ENCODE peak calls at places on chromosomes 5 and 9, in six cellular contexts. F, M, Y, G, K and Z are unnamed samples.

GRCh38 chr9:94139672-94140417 is 55.6 kb downstream of the PTPDC1 start:
- DNase-seq in F (no peak), M (peak), Y (peak), G (no peak), K (no peak), Z (peak)

GRCh38 chr9:73202992-73203391 is 51.3 kb downstream of the ANXA1 start:
- DNase-seq in F (no peak), M (peak), Y (no peak), G (no peak), K (no peak), Z (no peak)

GRCh38 chr9:110820378-110820777 is 151.8 kb downstream of the MUSK start:
- DNase-seq in F (no peak), M (no peak), Y (no peak), G (no peak), K (no peak), Z (no peak)

GRCh38 chr9:133657120-133657661 is 21.0 kb downstream of the DBH start:
- DNase-seq in F (no peak), M (peak), Y (peak), G (no peak), K (no peak), Z (no peak)

GRCh38 chr5:77218263-77218662 is 7.8 kb downstream of the PDE8B start:
- DNase-seq in F (no peak), M (no peak), Y (no peak), G (peak), K (no peak), Z (no peak)

GRCh38 chr5:172850454-172850797 is 16.4 kb downstream of the ERGIC1 start:
- DNase-seq in F (no peak), M (no peak), Y (no peak), G (no peak), K (no peak), Z (no peak)

GRCh38 chr5:125412561-125413535 is 666.4 kb upstream of the ZNF608 start:
- DNase-seq in F (peak), M (peak), Y (peak), G (peak), K (no peak), Z (no peak)

GRCh38 chr9:133887540-133888047 is 104.5 kb downstream of the VAV2 start:
- DNase-seq in F (no peak), M (no peak), Y (no peak), G (no peak), K (no peak), Z (no peak)

GRCh38 chr5:170132642-170133448 is 27.1 kb downstream of the FOXI1 start:
- DNase-seq in F (no peak), M (peak), Y (peak), G (no peak), K (no peak), Z (no peak)

GRCh38 chr5:56055859-56056258 is 61.1 kb upstream of the IL6ST start:
- DNase-seq in F (no peak), M (no peak), Y (no peak), G (no peak), K (no peak), Z (no peak)

GRCh38 chr5:74401566-74402320 is 238.8 kb downstream of the ENC1 start:
- DNase-seq in F (no peak), M (peak), Y (peak), G (no peak), K (no peak), Z (no peak)

GRCh38 chr9:134918646-134919045 is 934 bp upstream of the FCN1 start:
- DNase-seq in F (no peak), M (no peak), Y (no peak), G (no peak), K (no peak), Z (no peak)

GRCh38 chr5:77086611-77087483 is at the start of gene ZBED3:
- DNase-seq in F (no peak), M (peak), Y (peak), G (peak), K (peak), Z (no peak)

GRCh38 chr5:111774525-111774924 is 17.5 kb upstream of the NREP start:
- DNase-seq in F (no peak), M (peak), Y (peak), G (peak), K (peak), Z (no peak)

GRCh38 chr9:107039546-107039945 is 176.6 kb downstream of the ZNF462 start:
- DNase-seq in F (no peak), M (peak), Y (peak), G (no peak), K (no peak), Z (peak)

GRCh38 chr5:144698454-144698853 is 527.8 kb downstream of the KCTD16 start:
- DNase-seq in F (no peak), M (peak), Y (peak), G (no peak), K (no peak), Z (no peak)

GRCh38 chr5:178553517-178553916 is 36.7 kb downstream of the COL23A1 start:
- DNase-seq in F (no peak), M (no peak), Y (no peak), G (no peak), K (no peak), Z (no peak)

GRCh38 chr9:108468364-108468763 is 387.4 kb downstream of the ACTL7B start:
- DNase-seq in F (peak), M (peak), Y (no peak), G (peak), K (peak), Z (no peak)

GRCh38 chr5:109921735-109922395 is 232.1 kb downstream of the MAN2A1 start:
- DNase-seq in F (no peak), M (peak), Y (peak), G (no peak), K (peak), Z (no peak)

GRCh38 chr9:25255216-25255615 is 423.0 kb downstream of the TUSC1 start:
- DNase-seq in F (no peak), M (no peak), Y (no peak), G (no peak), K (no peak), Z (no peak)

GRCh38 chr5:91282210-91282609 is 100.9 kb downstream of the ARRDC3 start:
- DNase-seq in F (no peak), M (no peak), Y (no peak), G (no peak), K (no peak), Z (no peak)
- H3K9ac ChIP-seq in F (no peak), M (no peak), Y (no peak), G (no peak), K (no peak), Z (no peak)

GRCh38 chr5:161614342-161614741 is 67.8 kb upstream of the GABRB2 start:
- DNase-seq in F (no peak), M (no peak), Y (no peak), G (no peak), K (peak), Z (no peak)
- TF ChIP-seq EZH2 in F (no peak), M (no peak), Y (no peak), G (no peak), K (no peak), Z (no peak)

DNA sequence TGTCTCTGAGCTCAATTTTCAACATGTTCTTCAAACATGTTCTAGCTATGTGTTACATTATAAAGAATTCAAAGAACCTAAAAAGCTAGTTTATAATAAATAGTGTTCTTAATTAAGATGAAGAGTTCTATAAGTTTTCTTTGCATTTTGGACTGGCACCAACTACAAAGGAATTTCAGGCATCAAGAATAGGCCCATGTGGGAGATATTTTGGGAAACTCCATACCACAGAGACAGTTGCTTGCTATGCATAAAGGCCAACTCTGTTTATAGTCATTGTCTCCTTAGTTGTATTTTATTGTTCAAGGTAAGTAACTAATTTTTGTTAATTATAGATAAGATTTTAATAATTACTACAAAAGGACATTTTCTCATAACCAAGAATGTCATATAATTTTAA is 4.6 kb downstream of the SLF1 start:
- DNase-seq in F (no peak), M (peak), Y (no peak), G (no peak), K (no peak), Z (no peak)
- H3K4me3 ChIP-seq in F (no peak), M (no peak), Y (no peak), G (no peak), K (no peak), Z (no peak)

GRCh38 chr5:14871084-14871572 is 450 bp downstream of the ANKH start:
- DNase-seq in F (no peak), M (no peak), Y (no peak), G (peak), K (peak), Z (no peak)
- H3K9ac ChIP-seq in F (no peak), M (peak), Y (peak), G (no peak), K (peak), Z (peak)

GRCh38 chr5:1156033-1156753 is 44.3 kb upstream of the SLC12A7 start:
- DNase-seq in F (no peak), M (no peak), Y (no peak), G (peak), K (no peak), Z (no peak)
- TF ChIP-seq EZH2 in F (peak), M (no peak), Y (peak), G (peak), K (no peak), Z (peak)

DNA sequence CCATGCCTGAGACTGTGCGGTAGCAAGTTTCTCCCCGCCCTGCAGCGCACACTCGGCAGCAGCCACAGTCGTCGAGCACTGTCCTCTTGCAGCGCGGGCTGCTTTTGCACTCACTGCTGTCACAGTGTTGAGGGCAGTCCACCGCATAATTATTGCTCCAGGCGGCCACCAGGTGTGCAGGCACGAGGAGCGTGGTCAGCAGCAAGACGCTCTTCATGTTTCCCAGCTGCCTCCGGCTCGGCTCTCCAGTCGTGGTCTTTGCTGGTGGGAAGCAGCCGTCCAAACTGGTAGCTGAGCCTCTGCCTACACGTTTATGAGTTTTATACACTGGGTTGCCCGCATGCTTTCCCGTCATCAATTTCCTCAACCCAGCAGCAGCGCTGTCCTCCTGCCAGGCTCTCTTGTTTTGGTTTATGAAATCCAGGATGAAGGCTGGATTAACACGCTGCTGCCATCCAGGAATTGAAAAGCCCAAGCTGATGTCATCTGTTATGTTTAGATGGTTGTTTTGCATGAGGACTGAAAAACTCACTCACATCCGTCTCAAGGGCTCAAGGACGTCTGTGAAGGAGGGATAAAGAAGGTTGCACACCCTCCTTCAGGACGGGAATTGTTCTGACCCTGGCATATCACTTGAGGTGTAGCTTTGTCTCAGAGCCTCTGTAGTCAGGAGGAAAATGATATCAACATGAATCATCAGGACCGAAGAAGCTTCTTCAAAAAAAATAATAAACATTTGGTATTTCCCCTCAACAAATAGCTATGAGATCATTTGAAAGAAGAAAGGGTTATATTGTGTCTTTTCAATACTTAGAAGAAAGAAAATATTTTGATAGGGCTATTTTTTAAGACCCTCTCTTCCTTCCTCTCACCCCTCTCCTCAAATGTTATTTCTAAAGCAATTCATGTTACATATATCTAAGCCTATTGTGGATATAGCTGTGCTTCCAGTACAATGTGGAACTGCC is at the start of gene ESM1:
- DNase-seq in F (no peak), M (peak), Y (peak), G (no peak), K (no peak), Z (peak)
- H3K4me3 ChIP-seq in F (no peak), M (peak), Y (peak), G (no peak), K (no peak), Z (peak)

DNA sequence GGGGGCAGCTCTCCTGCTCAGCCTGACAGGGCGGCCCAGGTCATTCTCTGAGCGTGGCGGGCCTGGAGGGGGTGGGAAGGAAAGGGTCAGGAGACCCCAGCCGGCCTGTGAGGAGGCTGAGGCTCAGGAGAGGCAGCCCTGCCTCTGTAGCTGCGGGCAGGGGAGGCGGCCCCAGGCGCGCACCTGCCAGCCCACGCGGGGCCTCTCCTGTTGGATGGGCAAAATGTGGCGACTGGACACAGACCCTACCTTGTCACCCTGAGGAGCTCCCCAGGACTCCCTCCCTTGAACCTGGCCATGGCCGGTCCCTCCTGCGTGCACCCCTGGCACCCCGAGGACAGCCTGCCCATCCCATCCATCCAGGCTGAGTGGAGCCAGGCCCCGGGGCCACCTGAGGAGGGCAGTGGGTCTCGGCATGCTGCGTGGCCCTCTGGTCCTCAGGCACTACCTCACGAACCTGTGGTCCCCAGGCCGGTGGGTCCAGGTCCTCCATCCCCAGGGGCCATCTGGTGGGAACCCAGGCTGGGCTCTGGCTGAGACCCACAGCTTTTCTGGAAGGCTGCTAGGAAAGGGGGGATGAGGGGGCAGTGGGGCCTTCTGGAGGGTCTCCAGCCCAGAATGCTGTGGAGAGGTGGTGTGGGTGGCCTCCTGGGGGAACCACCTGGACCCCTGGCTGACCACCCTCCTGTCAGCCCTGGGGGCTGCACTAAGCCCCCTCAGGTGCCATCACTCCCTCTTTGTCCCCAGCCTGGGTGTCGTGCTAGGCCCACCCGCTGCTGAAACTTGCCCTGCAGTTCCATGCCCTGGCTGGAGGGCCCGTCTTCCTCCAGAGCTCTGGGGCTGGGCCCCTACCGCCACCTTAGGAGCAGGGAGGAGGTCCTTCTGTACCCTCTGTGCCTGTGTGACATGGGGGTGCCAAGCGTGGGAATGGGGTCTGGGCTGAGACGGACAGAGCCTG is 15.2 kb upstream of the NRARP start:
- DNase-seq in F (no peak), M (no peak), Y (no peak), G (peak), K (no peak), Z (no peak)
- H3K9ac ChIP-seq in F (no peak), M (no peak), Y (no peak), G (no peak), K (no peak), Z (no peak)